ENCODE peak calls at places on chromosome 19, in five cellular contexts. One of them, this sample, is unnamed.

GRCh38 chr19:3163230-3163886 is 15.2 kb upstream of the S1PR4 start:
- DNase-seq in brain microvascular endothelial cell: peak
- DNase-seq in iris pigment epithelial cell: peak
- DNase-seq in stimulated activated CD8-positive, alpha-beta memory T cell treated with anti-CD3 and anti-CD28 coated beads, Interleukin-15, amount 100 ng/mL, for 1 hour: peak
- DNase-seq in anterior cingulate cortex: peak
- DNase-seq in this sample: peak

GRCh38 chr19:16371540-16371986 is 46.9 kb downstream of the KLF2 start:
- DNase-seq in brain microvascular endothelial cell: no peak
- DNase-seq in stimulated activated CD8-positive, alpha-beta memory T cell treated with anti-CD3 and anti-CD28 coated beads, Interleukin-15, amount 100 ng/mL, for 1 hour: peak
- DNase-seq in anterior cingulate cortex: no peak
- DNase-seq in iris pigment epithelial cell: no peak
- DNase-seq in this sample: no peak

GRCh38 chr19:44552324-44552723 is 22.8 kb upstream of the CEACAM20 start:
- DNase-seq in brain microvascular endothelial cell: peak
- DNase-seq in anterior cingulate cortex: no peak
- DNase-seq in iris pigment epithelial cell: peak
- DNase-seq in stimulated activated CD8-positive, alpha-beta memory T cell treated with anti-CD3 and anti-CD28 coated beads, Interleukin-15, amount 100 ng/mL, for 1 hour: no peak
- DNase-seq in this sample: peak

GRCh38 chr19:52237771-52238400 is 31.5 kb upstream of the ZNF766 start:
- DNase-seq in stimulated activated CD8-positive, alpha-beta memory T cell treated with anti-CD3 and anti-CD28 coated beads, Interleukin-15, amount 100 ng/mL, for 1 hour: peak
- DNase-seq in iris pigment epithelial cell: peak
- DNase-seq in brain microvascular endothelial cell: peak
- DNase-seq in anterior cingulate cortex: no peak
- DNase-seq in this sample: peak

GRCh38 chr19:34082289-34083077 is 89.8 kb upstream of the LSM14A start:
- DNase-seq in brain microvascular endothelial cell: no peak
- DNase-seq in iris pigment epithelial cell: peak
- DNase-seq in anterior cingulate cortex: no peak
- DNase-seq in stimulated activated CD8-positive, alpha-beta memory T cell treated with anti-CD3 and anti-CD28 coated beads, Interleukin-15, amount 100 ng/mL, for 1 hour: no peak
- DNase-seq in this sample: no peak

GRCh38 chr19:44587863-44588752 is 25.3 kb upstream of the IGSF23 start:
- DNase-seq in iris pigment epithelial cell: peak
- DNase-seq in stimulated activated CD8-positive, alpha-beta memory T cell treated with anti-CD3 and anti-CD28 coated beads, Interleukin-15, amount 100 ng/mL, for 1 hour: no peak
- DNase-seq in anterior cingulate cortex: no peak
- DNase-seq in brain microvascular endothelial cell: peak
- DNase-seq in this sample: peak

GRCh38 chr19:6425732-6426686 is 1.4 kb upstream of the KHSRP start:
- DNase-seq in iris pigment epithelial cell: no peak
- DNase-seq in stimulated activated CD8-positive, alpha-beta memory T cell treated with anti-CD3 and anti-CD28 coated beads, Interleukin-15, amount 100 ng/mL, for 1 hour: no peak
- DNase-seq in brain microvascular endothelial cell: no peak
- DNase-seq in anterior cingulate cortex: no peak
- DNase-seq in this sample: no peak

GRCh38 chr19:45245334-45245787 is at the start of gene EXOC3L2:
- DNase-seq in anterior cingulate cortex: no peak
- DNase-seq in stimulated activated CD8-positive, alpha-beta memory T cell treated with anti-CD3 and anti-CD28 coated beads, Interleukin-15, amount 100 ng/mL, for 1 hour: no peak
- DNase-seq in iris pigment epithelial cell: no peak
- DNase-seq in brain microvascular endothelial cell: no peak
- DNase-seq in this sample: no peak

GRCh38 chr19:2315818-2316353 is 7.9 kb upstream of the LINGO3 start:
- DNase-seq in iris pigment epithelial cell: peak
- DNase-seq in brain microvascular endothelial cell: peak
- DNase-seq in anterior cingulate cortex: peak
- DNase-seq in stimulated activated CD8-positive, alpha-beta memory T cell treated with anti-CD3 and anti-CD28 coated beads, Interleukin-15, amount 100 ng/mL, for 1 hour: no peak
- DNase-seq in this sample: peak

GRCh38 chr19:40801449-40802299 is 2.7 kb downstream of the EGLN2 start:
- DNase-seq in anterior cingulate cortex: no peak
- DNase-seq in stimulated activated CD8-positive, alpha-beta memory T cell treated with anti-CD3 and anti-CD28 coated beads, Interleukin-15, amount 100 ng/mL, for 1 hour: no peak
- DNase-seq in brain microvascular endothelial cell: no peak
- DNase-seq in iris pigment epithelial cell: no peak
- DNase-seq in this sample: no peak

GRCh38 chr19:49316284-49316683 is 8.7 kb downstream of the SLC6A16 start:
- DNase-seq in stimulated activated CD8-positive, alpha-beta memory T cell treated with anti-CD3 and anti-CD28 coated beads, Interleukin-15, amount 100 ng/mL, for 1 hour: no peak
- DNase-seq in iris pigment epithelial cell: no peak
- DNase-seq in brain microvascular endothelial cell: no peak
- DNase-seq in anterior cingulate cortex: no peak
- DNase-seq in this sample: no peak

GRCh38 chr19:50967924-50968708 is 1.3 kb downstream of the KLK6 start:
- DNase-seq in iris pigment epithelial cell: no peak
- DNase-seq in anterior cingulate cortex: no peak
- DNase-seq in brain microvascular endothelial cell: no peak
- DNase-seq in stimulated activated CD8-positive, alpha-beta memory T cell treated with anti-CD3 and anti-CD28 coated beads, Interleukin-15, amount 100 ng/mL, for 1 hour: no peak
- DNase-seq in this sample: no peak

GRCh38 chr19:13978306-13978705 is 26.0 kb downstream of the DCAF15 start:
- DNase-seq in iris pigment epithelial cell: peak
- DNase-seq in brain microvascular endothelial cell: no peak
- DNase-seq in stimulated activated CD8-positive, alpha-beta memory T cell treated with anti-CD3 and anti-CD28 coated beads, Interleukin-15, amount 100 ng/mL, for 1 hour: no peak
- DNase-seq in anterior cingulate cortex: no peak
- DNase-seq in this sample: peak

GRCh38 chr19:40590464-40591265 is 10.5 kb upstream of the LTBP4 start:
- DNase-seq in brain microvascular endothelial cell: no peak
- DNase-seq in anterior cingulate cortex: no peak
- DNase-seq in iris pigment epithelial cell: no peak
- DNase-seq in stimulated activated CD8-positive, alpha-beta memory T cell treated with anti-CD3 and anti-CD28 coated beads, Interleukin-15, amount 100 ng/mL, for 1 hour: no peak
- DNase-seq in this sample: no peak

GRCh38 chr19:912181-913079 is 589 bp downstream of the R3HDM4 start:
- DNase-seq in iris pigment epithelial cell: no peak
- DNase-seq in brain microvascular endothelial cell: no peak
- DNase-seq in anterior cingulate cortex: no peak
- DNase-seq in stimulated activated CD8-positive, alpha-beta memory T cell treated with anti-CD3 and anti-CD28 coated beads, Interleukin-15, amount 100 ng/mL, for 1 hour: no peak
- DNase-seq in this sample: no peak

GRCh38 chr19:3457531-3458228 is 22.6 kb downstream of the SMIM24 start:
- DNase-seq in anterior cingulate cortex: no peak
- DNase-seq in brain microvascular endothelial cell: no peak
- DNase-seq in stimulated activated CD8-positive, alpha-beta memory T cell treated with anti-CD3 and anti-CD28 coated beads, Interleukin-15, amount 100 ng/mL, for 1 hour: no peak
- DNase-seq in iris pigment epithelial cell: no peak
- DNase-seq in this sample: no peak

GRCh38 chr19:13160557-13160956 is 10.3 kb downstream of the IER2 start:
- DNase-seq in anterior cingulate cortex: no peak
- DNase-seq in iris pigment epithelial cell: peak
- DNase-seq in brain microvascular endothelial cell: peak
- DNase-seq in stimulated activated CD8-positive, alpha-beta memory T cell treated with anti-CD3 and anti-CD28 coated beads, Interleukin-15, amount 100 ng/mL, for 1 hour: no peak
- DNase-seq in this sample: peak

GRCh38 chr19:34274827-34275625 is 20.7 kb downstream of the GARRE1 start:
- DNase-seq in anterior cingulate cortex: no peak
- DNase-seq in iris pigment epithelial cell: peak
- DNase-seq in stimulated activated CD8-positive, alpha-beta memory T cell treated with anti-CD3 and anti-CD28 coated beads, Interleukin-15, amount 100 ng/mL, for 1 hour: no peak
- DNase-seq in brain microvascular endothelial cell: peak
- DNase-seq in this sample: peak

GRCh38 chr19:35429698-35430097 is 18.4 kb upstream of the FFAR2 start:
- DNase-seq in brain microvascular endothelial cell: no peak
- DNase-seq in stimulated activated CD8-positive, alpha-beta memory T cell treated with anti-CD3 and anti-CD28 coated beads, Interleukin-15, amount 100 ng/mL, for 1 hour: no peak
- DNase-seq in anterior cingulate cortex: no peak
- DNase-seq in iris pigment epithelial cell: no peak
- DNase-seq in this sample: no peak

GRCh38 chr19:33098023-33098652 is 17.2 kb downstream of the GPATCH1 start:
- DNase-seq in stimulated activated CD8-positive, alpha-beta memory T cell treated with anti-CD3 and anti-CD28 coated beads, Interleukin-15, amount 100 ng/mL, for 1 hour: no peak
- DNase-seq in anterior cingulate cortex: no peak
- DNase-seq in iris pigment epithelial cell: peak
- DNase-seq in brain microvascular endothelial cell: no peak
- DNase-seq in this sample: no peak

GRCh38 chr19:362154-362553 is 17.6 kb upstream of the MIER2 start:
- DNase-seq in brain microvascular endothelial cell: no peak
- DNase-seq in iris pigment epithelial cell: no peak
- DNase-seq in anterior cingulate cortex: no peak
- DNase-seq in stimulated activated CD8-positive, alpha-beta memory T cell treated with anti-CD3 and anti-CD28 coated beads, Interleukin-15, amount 100 ng/mL, for 1 hour: no peak
- DNase-seq in this sample: no peak

GRCh38 chr19:37977992-37978391 is 71.0 kb downstream of the SIPA1L3 start:
- DNase-seq in brain microvascular endothelial cell: peak
- DNase-seq in stimulated activated CD8-positive, alpha-beta memory T cell treated with anti-CD3 and anti-CD28 coated beads, Interleukin-15, amount 100 ng/mL, for 1 hour: no peak
- DNase-seq in anterior cingulate cortex: no peak
- DNase-seq in iris pigment epithelial cell: peak
- DNase-seq in this sample: peak

GRCh38 chr19:45278087-45278486 is 27.0 kb downstream of the MARK4 start:
- DNase-seq in anterior cingulate cortex: no peak
- DNase-seq in stimulated activated CD8-positive, alpha-beta memory T cell treated with anti-CD3 and anti-CD28 coated beads, Interleukin-15, amount 100 ng/mL, for 1 hour: no peak
- DNase-seq in iris pigment epithelial cell: no peak
- DNase-seq in brain microvascular endothelial cell: no peak
- DNase-seq in this sample: no peak

GRCh38 chr19:54470276-54470887 is 2.7 kb downstream of the CDC42EP5 start:
- DNase-seq in iris pigment epithelial cell: no peak
- DNase-seq in anterior cingulate cortex: no peak
- DNase-seq in brain microvascular endothelial cell: no peak
- DNase-seq in stimulated activated CD8-positive, alpha-beta memory T cell treated with anti-CD3 and anti-CD28 coated beads, Interleukin-15, amount 100 ng/mL, for 1 hour: no peak
- DNase-seq in this sample: no peak

GRCh38 chr19:34932494-34932893 is 5.8 kb downstream of the ZNF30 start:
- DNase-seq in stimulated activated CD8-positive, alpha-beta memory T cell treated with anti-CD3 and anti-CD28 coated beads, Interleukin-15, amount 100 ng/mL, for 1 hour: no peak
- DNase-seq in brain microvascular endothelial cell: no peak
- DNase-seq in anterior cingulate cortex: no peak
- DNase-seq in iris pigment epithelial cell: no peak
- DNase-seq in this sample: no peak

GRCh38 chr19:58196911-58197616 is 14.2 kb downstream of the ZNF274 start:
- DNase-seq in iris pigment epithelial cell: peak
- DNase-seq in stimulated activated CD8-positive, alpha-beta memory T cell treated with anti-CD3 and anti-CD28 coated beads, Interleukin-15, amount 100 ng/mL, for 1 hour: no peak
- DNase-seq in brain microvascular endothelial cell: no peak
- DNase-seq in anterior cingulate cortex: no peak
- DNase-seq in this sample: no peak

GRCh38 chr19:281156-281853 is 9.9 kb downstream of the PLPP2 start:
- DNase-seq in iris pigment epithelial cell: no peak
- DNase-seq in stimulated activated CD8-positive, alpha-beta memory T cell treated with anti-CD3 and anti-CD28 coated beads, Interleukin-15, amount 100 ng/mL, for 1 hour: no peak
- DNase-seq in anterior cingulate cortex: no peak
- DNase-seq in brain microvascular endothelial cell: no peak
- DNase-seq in this sample: no peak

GRCh38 chr19:11420894-11421606 is 1.9 kb upstream of the RGL3 start:
- DNase-seq in stimulated activated CD8-positive, alpha-beta memory T cell treated with anti-CD3 and anti-CD28 coated beads, Interleukin-15, amount 100 ng/mL, for 1 hour: no peak
- DNase-seq in iris pigment epithelial cell: no peak
- DNase-seq in anterior cingulate cortex: no peak
- DNase-seq in brain microvascular endothelial cell: no peak
- DNase-seq in this sample: no peak

GRCh38 chr19:49486232-49486631 is 1.2 kb upstream of the RPL13A start:
- DNase-seq in brain microvascular endothelial cell: no peak
- DNase-seq in iris pigment epithelial cell: no peak
- DNase-seq in anterior cingulate cortex: no peak
- DNase-seq in stimulated activated CD8-positive, alpha-beta memory T cell treated with anti-CD3 and anti-CD28 coated beads, Interleukin-15, amount 100 ng/mL, for 1 hour: no peak
- DNase-seq in this sample: no peak

This sample was measured in Daoy.